ENCODE peak calls at places on chromosomes 1 and 21, in eight cellular contexts. M is GM19239, U is iris pigment epithelial cell, H is NCI-H69, N is WTC11, B is RKO, S is memory B cell, R is NCI-H1048. O is an unnamed sample.

GRCh38 chr1:19066248-19066873 is 109.9 kb upstream of the IFFO2 start:
- DNase-seq in M (no peak), U (no peak), H (peak), N (no peak), B (no peak), S (no peak), R (no peak), O (no peak)

GRCh38 chr1:13587256-13588030 is 3.8 kb downstream of the PDPN start:
- DNase-seq in M (no peak), U (peak), H (no peak), N (no peak), B (no peak), S (no peak), R (no peak), O (no peak)

GRCh38 chr1:159872896-159873295 is 10.4 kb upstream of the VSIG8 start:
- DNase-seq in M (no peak), U (no peak), H (no peak), N (no peak), B (no peak), S (no peak), R (no peak), O (no peak)

GRCh38 chr1:18233176-18233864 is 125.7 kb downstream of the IGSF21 start:
- DNase-seq in M (no peak), U (no peak), H (no peak), N (no peak), B (no peak), S (no peak), R (no peak), O (no peak)

GRCh38 chr1:53076721-53077598 is 14.9 kb downstream of the PODN start:
- DNase-seq in M (no peak), U (no peak), H (no peak), N (no peak), B (no peak), S (no peak), R (no peak), O (no peak)

GRCh38 chr1:56644941-56645662 is at the start of gene PRKAA2:
- DNase-seq in M (no peak), U (peak), H (peak), N (peak), B (no peak), S (peak), R (no peak), O (no peak)

GRCh38 chr1:214028999-214029406 is 41.2 kb downstream of the PROX1 start:
- DNase-seq in M (no peak), U (no peak), H (no peak), N (no peak), B (no peak), S (no peak), R (no peak), O (no peak)

GRCh38 chr1:175016073-175016722 is 7.0 kb downstream of the MRPS14 start:
- DNase-seq in M (no peak), U (peak), H (no peak), N (no peak), B (peak), S (no peak), R (no peak), O (no peak)

GRCh38 chr21:34613679-34614442 is 1.1 kb downstream of the RCAN1 start:
- DNase-seq in M (no peak), U (no peak), H (peak), N (no peak), B (peak), S (no peak), R (no peak), O (no peak)

GRCh38 chr1:204317170-204317569 is 42.6 kb downstream of the PLEKHA6 start:
- DNase-seq in M (no peak), U (no peak), H (no peak), N (no peak), B (no peak), S (no peak), R (no peak), O (no peak)

GRCh38 chr1:185656663-185657062 is 77.5 kb upstream of the HMCN1 start:
- DNase-seq in M (no peak), U (no peak), H (no peak), N (no peak), B (no peak), S (no peak), R (no peak), O (no peak)

O was measured in GM12878.